ENCODE peak calls at places on chromosomes 11 and 22, in five cellular contexts. S is A549, K is HepG2, A is K562, X is GM12878. G is an unnamed sample.
A peak's percentile ranks its signal among the peaks of the same experiment; 100 is the strongest.

GRCh38 chr22:48301421-48301820 is 1526.3 kb downstream of the BRD1 start:
- DNase-seq in S (no peak), K (no peak), A (no peak), X (no peak), G (no peak)

GRCh38 chr11:28836285-28837081 is 728.3 kb downstream of the METTL15 start:
- DNase-seq in S (peak; percentile 78), K (peak; percentile 90), A (no peak), X (no peak), G (no peak)

GRCh38 chr22:19480789-19481188 is 1.1 kb downstream of the CDC45 start:
- DNase-seq in S (no peak), K (no peak), A (no peak), X (no peak), G (no peak)

GRCh38 chr11:121451178-121451981 is 734 bp upstream of the SORL1 start:
- DNase-seq in S (no peak), K (peak; percentile 43), A (no peak), X (no peak), G (no peak)

GRCh38 chr22:21055880-21056319 is 10.2 kb downstream of the LRRC74B start:
- DNase-seq in S (no peak), K (no peak), A (peak; percentile 97), X (no peak), G (peak; percentile 49)

GRCh38 chr22:23098718-23099524 is 28.6 kb downstream of the GNAZ start:
- DNase-seq in S (no peak), K (no peak), A (peak; percentile 63), X (no peak), G (no peak)

GRCh38 chr11:12979928-12980689 is 29.0 kb upstream of the RASSF10 start:
- DNase-seq in S (no peak), K (peak; percentile 3), A (no peak), X (no peak), G (no peak)

GRCh38 chr11:65014146-65014960 is at the start of gene ARL2:
- DNase-seq in S (peak; percentile 91), K (peak; percentile 88), A (peak; percentile 90), X (no peak), G (no peak)

GRCh38 chr11:41282436-41282835 is 177.0 kb downstream of the LRRC4C start:
- DNase-seq in S (no peak), K (no peak), A (no peak), X (no peak), G (no peak)

DNA sequence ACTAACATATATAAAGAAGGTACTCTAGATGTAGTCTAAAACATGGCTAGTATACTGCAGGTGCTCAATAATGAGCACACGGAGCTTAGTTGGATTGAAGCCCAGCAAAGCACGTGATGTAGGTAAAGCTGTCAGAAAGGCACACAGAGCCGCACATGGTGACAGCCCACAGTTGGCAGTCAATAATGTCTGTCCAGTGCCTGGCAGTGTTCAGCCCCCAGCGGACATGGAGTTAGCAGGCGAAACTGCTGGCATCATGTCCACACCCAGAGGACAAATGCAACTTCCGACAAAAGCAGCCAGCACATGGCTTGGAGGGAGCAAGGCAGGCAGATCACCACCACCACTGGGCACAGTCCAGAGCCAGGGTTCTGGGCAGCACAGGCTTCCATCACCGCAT is 43.5 kb upstream of the H19 start:
- DNase-seq in S (no peak), K (no peak), A (no peak), X (no peak), G (no peak)
- TF ChIP-seq JUNB in S (no peak), K (no peak), A (no peak), X (no peak), G (no peak)

GRCh38 chr11:120226714-120227113 is 13.2 kb upstream of the POU2F3 start:
- DNase-seq in S (no peak), K (no peak), A (no peak), X (no peak), G (no peak)
- TF ChIP-seq JUNB in S (no peak), K (no peak), A (no peak), X (no peak), G (no peak)

DNA sequence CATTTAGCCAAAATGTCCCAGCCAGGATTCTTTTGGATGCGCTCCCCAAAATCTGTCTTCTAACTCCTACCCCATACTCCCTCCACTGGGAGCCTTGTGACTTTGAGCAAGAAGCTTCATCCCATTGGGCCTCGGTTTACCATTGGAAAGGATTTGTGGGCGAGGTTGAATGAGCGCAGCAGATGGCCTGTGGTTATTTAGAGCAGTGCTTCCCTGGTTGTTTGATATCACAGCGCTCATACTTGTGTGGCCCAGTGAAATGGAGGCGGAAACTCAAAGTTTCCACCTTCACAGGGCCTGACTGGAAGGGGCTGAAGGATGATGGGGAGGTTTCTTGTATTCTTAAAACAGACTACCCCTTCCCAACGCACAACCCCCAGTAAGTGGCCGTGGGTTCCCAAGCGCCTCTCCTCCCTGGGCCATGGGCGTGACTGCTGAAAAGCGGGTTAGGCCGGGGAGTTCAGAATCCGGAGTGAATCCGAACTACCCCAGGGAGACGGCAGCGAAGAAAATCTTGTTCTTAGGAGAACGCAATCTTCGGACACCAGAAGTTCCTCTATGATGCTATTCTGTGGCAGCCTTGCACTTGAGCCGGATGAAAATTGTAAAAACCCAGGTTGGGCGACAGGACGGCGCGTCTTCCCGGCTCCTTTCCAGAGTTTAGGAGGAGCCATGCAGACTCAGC is 1.2 kb upstream of the ATF4 start:
- DNase-seq in S (peak; percentile 43), K (no peak), A (no peak), X (no peak), G (no peak)
- TF ChIP-seq JUNB in S (no peak), K (no peak), A (no peak), X (no peak), G (no peak)

DNA sequence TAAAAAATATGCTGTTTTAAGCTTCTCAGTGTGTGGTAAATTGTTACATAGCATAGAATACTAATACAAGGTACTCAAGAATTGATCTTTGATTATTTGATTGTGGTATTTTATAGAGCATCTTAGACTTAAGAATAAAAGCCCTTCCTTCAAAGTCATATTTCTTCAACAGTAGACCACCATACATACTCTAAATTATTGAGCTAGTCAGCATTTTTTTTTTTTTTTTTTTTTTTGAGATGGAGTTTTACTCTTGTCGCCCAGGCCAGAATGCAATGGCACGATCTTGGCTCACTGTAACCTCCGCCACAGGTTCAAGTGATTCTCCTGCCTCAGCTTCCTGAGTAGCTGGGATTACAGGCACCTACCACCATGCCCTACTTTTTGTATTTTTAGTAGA is 436.7 kb upstream of the LUZP2 start:
- DNase-seq in S (no peak), K (no peak), A (no peak), X (no peak), G (no peak)
- TF ChIP-seq JUNB in S (no peak), K (no peak), A (no peak), X (no peak), G (no peak)

DNA sequence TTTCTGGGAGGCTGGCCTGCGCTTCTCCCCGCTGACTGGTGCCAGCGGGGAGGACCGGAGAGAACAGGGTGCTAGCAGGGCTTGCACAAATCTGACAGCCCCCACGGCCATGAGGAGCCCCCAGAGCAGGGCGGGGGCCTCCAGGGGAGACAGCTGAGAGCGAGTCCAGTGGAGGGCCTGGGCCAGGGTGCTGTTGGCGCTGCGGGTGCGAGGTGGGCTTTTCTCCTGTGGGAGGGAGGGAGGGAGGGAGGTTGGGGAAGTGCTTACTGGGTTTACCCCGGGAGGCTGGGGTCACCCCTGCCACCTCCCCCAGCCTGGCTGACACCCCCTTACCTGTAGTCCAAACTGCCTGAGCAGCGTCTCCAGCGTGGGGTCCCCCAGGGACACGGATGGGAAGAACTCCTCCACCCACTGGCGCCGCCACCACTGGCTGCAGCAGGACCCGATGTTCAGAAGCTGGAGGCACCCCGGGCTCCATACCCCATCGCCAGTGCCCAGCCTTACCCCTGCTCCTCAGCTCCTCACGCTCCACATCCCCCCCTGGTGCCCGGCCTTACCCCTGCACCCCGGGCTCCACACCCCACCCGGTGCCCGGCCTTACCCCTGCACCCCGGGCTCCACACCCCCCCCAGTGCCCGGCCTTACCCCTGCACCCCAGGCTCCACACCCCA is 3.9 kb downstream of the LMF2 start:
- DNase-seq in S (no peak), K (no peak), A (no peak), X (no peak), G (peak; percentile 47)
- TF ChIP-seq JUNB in S (no peak), K (no peak), A (no peak), X (no peak), G (no peak)

GRCh38 chr11:93532285-93532789 is 10.9 kb downstream of the SMCO4 start:
- DNase-seq in S (no peak), K (no peak), A (no peak), X (no peak), G (no peak)
- TF ChIP-seq JUNB in S (no peak), K (no peak), A (no peak), X (peak; percentile 20), G (no peak)

DNA sequence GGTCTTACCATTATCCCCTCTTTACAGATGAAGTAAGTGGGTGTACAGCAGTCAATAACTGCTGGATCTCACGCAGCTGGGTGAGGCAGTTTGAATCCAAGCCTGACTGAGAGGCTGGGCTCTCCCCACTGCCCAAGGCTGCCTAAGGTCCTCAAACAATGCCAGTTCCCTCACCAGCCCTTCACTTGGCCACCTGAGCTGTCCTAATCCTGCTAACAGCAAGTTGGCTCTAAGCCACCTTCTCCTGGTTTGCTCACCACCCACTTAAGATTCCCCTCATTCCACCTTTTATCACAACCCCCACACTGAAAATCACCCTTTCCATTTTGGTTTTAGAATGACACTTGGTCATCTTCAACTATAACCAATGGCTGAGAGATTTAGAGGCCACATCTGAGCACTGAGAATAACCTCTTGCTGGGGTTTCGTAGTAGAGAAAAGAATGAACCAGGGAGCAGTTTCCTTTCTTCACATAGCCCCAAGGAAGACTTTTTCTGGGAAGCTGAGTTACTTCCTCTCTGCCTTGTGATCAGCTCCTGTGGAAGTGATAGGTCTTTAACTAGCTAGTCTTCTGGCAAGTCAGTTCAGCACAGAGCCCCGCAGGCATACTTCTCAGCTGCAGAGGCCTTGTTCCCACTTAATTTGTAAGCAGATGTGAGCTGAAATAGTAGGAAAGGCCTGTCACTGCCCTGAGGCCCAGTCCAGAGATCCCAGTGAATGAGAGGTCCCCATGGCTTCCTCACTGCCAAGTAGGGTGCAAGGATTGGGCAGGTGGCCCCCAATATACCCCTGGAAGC is 57.8 kb upstream of the TTC12 start:
- DNase-seq in S (no peak), K (no peak), A (no peak), X (no peak), G (no peak)
- TF ChIP-seq JUNB in S (no peak), K (no peak), A (no peak), X (no peak), G (no peak)

GRCh38 chr11:16897460-16898061 is 116.7 kb downstream of the PLEKHA7 start:
- DNase-seq in S (no peak), K (no peak), A (no peak), X (no peak), G (peak; percentile 87)
- TF ChIP-seq JUNB in S (no peak), K (no peak), A (no peak), X (no peak), G (no peak)

G was measured in GM23338.